ENCODE peak calls at places on chromosomes 1 and 21, in six cellular contexts. X is activated T-helper 9 cell treated with anti-CD3 and anti-CD28 coated beads, Interleukin-2, amount 50 U/mL, for 16 hours; R is tibial artery; S is fibroblast of the aortic adventitia; K is foreskin fibroblast; W is stimulated activated CD4-positive, alpha-beta T cell treated with anti-CD3 and anti-CD28 coated beads, Interleukin-12 subunit alpha, Interleukin-12 subunit beta, amount 100 ng/mL, for 4 hours. Y is an unnamed sample.

GRCh38 chr1:216765346-216766300 is 42.4 kb upstream of the ESRRG start:
- DNase-seq in X (no peak), R (no peak), S (no peak), K (peak; percentile 30), W (no peak), Y (no peak)

GRCh38 chr1:156486421-156487344 is 13.9 kb downstream of the MEF2D start:
- DNase-seq in X (no peak), R (no peak), S (no peak), K (no peak), W (no peak), Y (no peak)

GRCh38 chr1:85339089-85339488 is 62.7 kb upstream of the BCL10 start:
- DNase-seq in X (no peak), R (no peak), S (peak; percentile 56), K (peak; percentile 60), W (no peak), Y (no peak)

GRCh38 chr1:84582802-84583587 is 8.8 kb upstream of the CTBS start:
- DNase-seq in X (no peak), R (no peak), S (peak; percentile 65), K (peak; percentile 58), W (no peak), Y (no peak)

GRCh38 chr1:24558902-24559791 is 3.3 kb downstream of the NCMAP start:
- DNase-seq in X (no peak), R (peak; percentile 44), S (peak; percentile 56), K (peak; percentile 81), W (no peak), Y (peak; percentile 29)

GRCh38 chr1:227944931-227945890 is 2.5 kb downstream of the WNT9A start:
- DNase-seq in X (no peak), R (no peak), S (no peak), K (no peak), W (no peak), Y (peak; percentile 38)

GRCh38 chr1:149936992-149937705 is 470 bp upstream of the MTMR11 start:
- DNase-seq in X (no peak), R (no peak), S (peak; percentile 53), K (peak; percentile 74), W (no peak), Y (no peak)

GRCh38 chr1:45863117-45863670 is 59.8 kb downstream of the MAST2 start:
- DNase-seq in X (no peak), R (no peak), S (no peak), K (peak; percentile 27), W (no peak), Y (no peak)

GRCh38 chr1:91608876-91609275 is 108.2 kb downstream of the CDC7 start:
- DNase-seq in X (no peak), R (no peak), S (peak; percentile 75), K (peak; percentile 83), W (no peak), Y (no peak)

GRCh38 chr1:236945002-236945401 is 59.2 kb downstream of the MT1HL1 start:
- DNase-seq in X (no peak), R (no peak), S (no peak), K (no peak), W (no peak), Y (no peak)

GRCh38 chr1:41109316-41110263 is 88.1 kb upstream of the SLFNL1 start:
- DNase-seq in X (no peak), R (peak; percentile 59), S (peak; percentile 98), K (peak; percentile 91), W (no peak), Y (no peak)

GRCh38 chr21:25490742-25491141 is 116.5 kb downstream of the MRPL39 start:
- DNase-seq in X (no peak), R (no peak), S (no peak), K (peak; percentile 16), W (no peak), Y (no peak)

GRCh38 chr1:119075614-119076013 is 64.8 kb downstream of the WARS2 start:
- DNase-seq in X (no peak), R (peak; percentile 29), S (peak; percentile 94), K (peak; percentile 79), W (no peak), Y (no peak)

GRCh38 chr1:227043755-227044154 is 103.7 kb downstream of the COQ8A start:
- DNase-seq in X (no peak), R (no peak), S (peak; percentile 60), K (peak; percentile 29), W (no peak), Y (no peak)

GRCh38 chr1:147168626-147169058 is 3.6 kb downstream of the PRKAB2 start:
- DNase-seq in X (no peak), R (no peak), S (peak; percentile 57), K (peak; percentile 76), W (no peak), Y (no peak)

GRCh38 chr21:45870851-45871615 is 110.5 kb upstream of the COL6A1 start:
- DNase-seq in X (no peak), R (no peak), S (no peak), K (no peak), W (no peak), Y (no peak)

GRCh38 chr1:86259390-86259789 is 102.8 kb upstream of the COL24A1 start:
- DNase-seq in X (no peak), R (no peak), S (peak; percentile 14), K (peak; percentile 67), W (no peak), Y (no peak)

GRCh38 chr1:108704501-108704900 is 8.2 kb upstream of the FNDC7 start:
- DNase-seq in X (no peak), R (peak; percentile 32), S (peak; percentile 82), K (peak; percentile 91), W (no peak), Y (no peak)

GRCh38 chr1:241736387-241736786 is 84.3 kb downstream of the WDR64 start:
- DNase-seq in X (no peak), R (no peak), S (no peak), K (no peak), W (no peak), Y (no peak)

GRCh38 chr1:233912909-233913308 is 8.4 kb downstream of the SLC35F3 start:
- DNase-seq in X (no peak), R (no peak), S (no peak), K (no peak), W (no peak), Y (no peak)

GRCh38 chr1:193754732-193755427 is 568.5 kb upstream of the B3GALT2 start:
- DNase-seq in X (no peak), R (no peak), S (peak; percentile 3), K (peak; percentile 21), W (no peak), Y (no peak)

GRCh38 chr1:22328331-22329170 is 123.1 kb upstream of the ZBTB40 start:
- DNase-seq in X (no peak), R (no peak), S (no peak), K (no peak), W (no peak), Y (no peak)